ENCODE peak calls at places on chromosomes 3 and 15, in five cellular contexts. One of them, this sample, is unnamed.

GRCh38 chr3:129688310-129688895 is 81.9 kb upstream of the PLXND1 start:
- DNase-seq in GM18507: no peak
- DNase-seq in tibial artery: peak
- DNase-seq in RWPE1: no peak
- DNase-seq in CD8-positive, alpha-beta memory T cell: no peak
- DNase-seq in this sample: no peak

GRCh38 chr3:51550080-51550819 is 11.7 kb downstream of the RAD54L2 start:
- DNase-seq in CD8-positive, alpha-beta memory T cell: no peak
- DNase-seq in tibial artery: no peak
- DNase-seq in RWPE1: no peak
- DNase-seq in GM18507: no peak
- DNase-seq in this sample: no peak

GRCh38 chr3:44100298-44100695 is 141.4 kb upstream of the TOPAZ1 start:
- DNase-seq in GM18507: no peak
- DNase-seq in tibial artery: no peak
- DNase-seq in CD8-positive, alpha-beta memory T cell: no peak
- DNase-seq in RWPE1: no peak
- DNase-seq in this sample: no peak

GRCh38 chr3:11705049-11705448 is 61.3 kb upstream of the VGLL4 start:
- DNase-seq in GM18507: no peak
- DNase-seq in RWPE1: no peak
- DNase-seq in tibial artery: no peak
- DNase-seq in CD8-positive, alpha-beta memory T cell: no peak
- DNase-seq in this sample: no peak

GRCh38 chr3:15420871-15421270 is 6.5 kb downstream of the METTL6 start:
- DNase-seq in CD8-positive, alpha-beta memory T cell: no peak
- DNase-seq in GM18507: no peak
- DNase-seq in RWPE1: no peak
- DNase-seq in tibial artery: no peak
- DNase-seq in this sample: no peak

GRCh38 chr15:70318594-70318993 is 220.9 kb upstream of the TLE3 start:
- DNase-seq in tibial artery: no peak
- DNase-seq in GM18507: no peak
- DNase-seq in CD8-positive, alpha-beta memory T cell: no peak
- DNase-seq in RWPE1: no peak
- DNase-seq in this sample: no peak

GRCh38 chr3:43794776-43795175 is 104.0 kb downstream of the ABHD5 start:
- DNase-seq in CD8-positive, alpha-beta memory T cell: no peak
- DNase-seq in RWPE1: peak
- DNase-seq in GM18507: no peak
- DNase-seq in tibial artery: no peak
- DNase-seq in this sample: no peak

GRCh38 chr3:30233924-30234666 is 372.3 kb upstream of the TGFBR2 start:
- DNase-seq in GM18507: no peak
- DNase-seq in RWPE1: no peak
- DNase-seq in CD8-positive, alpha-beta memory T cell: no peak
- DNase-seq in tibial artery: no peak
- DNase-seq in this sample: no peak

GRCh38 chr3:172096881-172097420 is 57.6 kb downstream of the FNDC3B start:
- DNase-seq in CD8-positive, alpha-beta memory T cell: no peak
- DNase-seq in RWPE1: peak
- DNase-seq in GM18507: no peak
- DNase-seq in tibial artery: no peak
- DNase-seq in this sample: no peak

GRCh38 chr15:68310178-68310810 is 32.7 kb downstream of the FEM1B start:
- DNase-seq in tibial artery: peak
- DNase-seq in CD8-positive, alpha-beta memory T cell: no peak
- DNase-seq in GM18507: no peak
- DNase-seq in RWPE1: no peak
- DNase-seq in this sample: no peak

GRCh38 chr3:63278171-63278999 is at the start of gene SYNPR:
- DNase-seq in CD8-positive, alpha-beta memory T cell: no peak
- DNase-seq in RWPE1: no peak
- DNase-seq in tibial artery: no peak
- DNase-seq in GM18507: no peak
- DNase-seq in this sample: peak

GRCh38 chr15:71079208-71080044 is 35.8 kb upstream of the THSD4 start:
- DNase-seq in RWPE1: peak
- DNase-seq in tibial artery: peak
- DNase-seq in GM18507: no peak
- DNase-seq in CD8-positive, alpha-beta memory T cell: no peak
- DNase-seq in this sample: no peak

GRCh38 chr3:8575364-8576104 is 69.1 kb downstream of the SSUH2 start:
- DNase-seq in RWPE1: no peak
- DNase-seq in GM18507: no peak
- DNase-seq in CD8-positive, alpha-beta memory T cell: no peak
- DNase-seq in tibial artery: no peak
- DNase-seq in this sample: no peak

This sample was measured in NCI-H524 treated with DMSO at 0.1 percent for 48 hours.